ENCODE peak calls at places on chromosomes 16 and 17, in five cellular contexts. M, B, E, V and F are unnamed samples.

GRCh38 chr17:17940451-17940911 is 31.7 kb downstream of the TOM1L2 start:
- DNase-seq in M (peak; percentile 50), V (peak; percentile 83), E (no peak), B (no peak), F (no peak)

GRCh38 chr16:2023098-2023925 is 3.4 kb upstream of the NHERF2 start:
- DNase-seq in M (peak; percentile 85), B (no peak), V (peak; percentile 80), E (peak; percentile 70), F (peak; percentile 72)

GRCh38 chr16:84109598-84110325 is 7.0 kb downstream of the MBTPS1 start:
- DNase-seq in V (no peak), B (no peak), M (no peak), E (no peak), F (peak; percentile 13)

GRCh38 chr17:44363613-44364159 is at the start of gene FAM171A2:
- DNase-seq in M (peak; percentile 43), V (no peak), B (no peak), E (peak; percentile 26), F (no peak)

GRCh38 chr17:12982224-12982623 is 35.6 kb downstream of the ELAC2 start:
- DNase-seq in M (no peak), B (no peak), V (no peak), E (no peak), F (no peak)

GRCh38 chr17:27433521-27433920 is 22.7 kb upstream of the KSR1 start:
- DNase-seq in E (no peak), M (no peak), V (no peak), B (no peak), F (no peak)

GRCh38 chr17:69287168-69287567 is 39.8 kb downstream of the ABCA5 start:
- DNase-seq in B (no peak), V (peak; percentile 44), E (no peak), M (peak; percentile 2), F (peak; percentile 59)

GRCh38 chr16:2689968-2690830 is 7.9 kb downstream of the KCTD5 start:
- DNase-seq in M (no peak), B (no peak), E (no peak), V (no peak), F (no peak)

GRCh38 chr17:2230877-2231276 is 72.7 kb downstream of the SMG6 start:
- DNase-seq in V (no peak), E (no peak), M (no peak), B (no peak), F (peak; percentile 90)

GRCh38 chr17:49582789-49583188 is 7.1 kb downstream of the NXPH3 start:
- DNase-seq in E (no peak), M (no peak), V (peak; percentile 19), B (no peak), F (no peak)

GRCh38 chr17:81402530-81402941 is 7.3 kb downstream of the BAHCC1 start:
- DNase-seq in M (peak; percentile 50), V (no peak), B (no peak), E (no peak), F (no peak)

GRCh38 chr16:77834600-77834963 is 46.2 kb downstream of the VAT1L start:
- DNase-seq in V (no peak), B (no peak), E (no peak), M (peak; percentile 96), F (peak; percentile 98)

GRCh38 chr16:4685292-4685691 is 8.1 kb upstream of the NUDT16L1 start:
- DNase-seq in E (no peak), B (no peak), M (no peak), V (no peak), F (no peak)

GRCh38 chr16:12837756-12838155 is 34.1 kb upstream of the CPPED1 start:
- DNase-seq in V (no peak), B (no peak), E (no peak), M (no peak), F (no peak)

GRCh38 chr17:78082988-78083387 is 45.6 kb downstream of the TMC6 start:
- DNase-seq in E (no peak), V (no peak), B (no peak), M (no peak), F (no peak)